ENCODE peak calls at places on chromosome 20, in eight cellular contexts. One of them, this sample, is unnamed.

GRCh38 chr20:9574182-9574581 is 59.8 kb downstream of the LAMP5 start:
- DNase-seq in GM12878: no peak
- DNase-seq in HFF-Myc: no peak
- DNase-seq in GM23338: peak
- DNase-seq in heart right ventricle: no peak
- DNase-seq in body of pancreas: no peak
- DNase-seq in tibial nerve: no peak
- DNase-seq in HL-60: no peak
- DNase-seq in this sample: no peak

GRCh38 chr20:33516882-33517281 is 27.0 kb downstream of the CBFA2T2 start:
- DNase-seq in heart right ventricle: no peak
- DNase-seq in HFF-Myc: no peak
- DNase-seq in GM23338: no peak
- DNase-seq in HL-60: no peak
- DNase-seq in tibial nerve: no peak
- DNase-seq in GM12878: no peak
- DNase-seq in body of pancreas: no peak
- DNase-seq in this sample: peak

GRCh38 chr20:4603724-4604123 is 118.0 kb upstream of the PRND start:
- DNase-seq in tibial nerve: no peak
- DNase-seq in body of pancreas: no peak
- DNase-seq in HL-60: no peak
- DNase-seq in GM23338: no peak
- DNase-seq in heart right ventricle: no peak
- DNase-seq in HFF-Myc: no peak
- DNase-seq in GM12878: no peak
- DNase-seq in this sample: no peak

GRCh38 chr20:17875981-17876385 is 92.6 kb downstream of the SNX5 start:
- DNase-seq in HFF-Myc: no peak
- DNase-seq in tibial nerve: no peak
- DNase-seq in HL-60: no peak
- DNase-seq in body of pancreas: peak
- DNase-seq in heart right ventricle: no peak
- DNase-seq in GM12878: no peak
- DNase-seq in GM23338: peak
- DNase-seq in this sample: no peak

GRCh38 chr20:46523696-46524328 is 10.5 kb upstream of the ZNF334 start:
- DNase-seq in GM12878: no peak
- DNase-seq in GM23338: peak
- DNase-seq in heart right ventricle: no peak
- DNase-seq in HFF-Myc: no peak
- DNase-seq in HL-60: no peak
- DNase-seq in tibial nerve: no peak
- DNase-seq in body of pancreas: no peak
- DNase-seq in this sample: peak

GRCh38 chr20:50314326-50314725 is 123.7 kb downstream of the CEBPB start:
- DNase-seq in HFF-Myc: no peak
- DNase-seq in heart right ventricle: no peak
- DNase-seq in HL-60: no peak
- DNase-seq in tibial nerve: no peak
- DNase-seq in body of pancreas: no peak
- DNase-seq in GM12878: no peak
- DNase-seq in GM23338: no peak
- DNase-seq in this sample: no peak

GRCh38 chr20:40019510-40019909 is 669.5 kb downstream of the MAFB start:
- DNase-seq in body of pancreas: no peak
- DNase-seq in heart right ventricle: no peak
- DNase-seq in GM23338: no peak
- DNase-seq in HL-60: no peak
- DNase-seq in HFF-Myc: no peak
- DNase-seq in tibial nerve: no peak
- DNase-seq in GM12878: no peak
- DNase-seq in this sample: no peak

GRCh38 chr20:25296094-25297093 is 48.5 kb downstream of the PYGB start:
- DNase-seq in body of pancreas: peak
- DNase-seq in GM23338: peak
- DNase-seq in GM12878: no peak
- DNase-seq in heart right ventricle: no peak
- DNase-seq in tibial nerve: no peak
- DNase-seq in HFF-Myc: no peak
- DNase-seq in HL-60: no peak
- DNase-seq in this sample: peak

GRCh38 chr20:51121272-51121671 is 98.4 kb upstream of the KCNG1 start:
- DNase-seq in heart right ventricle: no peak
- DNase-seq in body of pancreas: no peak
- DNase-seq in HL-60: no peak
- DNase-seq in HFF-Myc: no peak
- DNase-seq in GM23338: no peak
- DNase-seq in GM12878: no peak
- DNase-seq in tibial nerve: no peak
- DNase-seq in this sample: no peak

GRCh38 chr20:33443512-33444239 is at the start of gene SNTA1:
- DNase-seq in HL-60: peak
- DNase-seq in body of pancreas: peak
- DNase-seq in HFF-Myc: no peak
- DNase-seq in tibial nerve: peak
- DNase-seq in GM12878: no peak
- DNase-seq in heart right ventricle: peak
- DNase-seq in GM23338: peak
- DNase-seq in this sample: peak

GRCh38 chr20:10309326-10309725 is 90.7 kb downstream of the SNAP25 start:
- DNase-seq in heart right ventricle: no peak
- DNase-seq in HFF-Myc: peak
- DNase-seq in body of pancreas: no peak
- DNase-seq in HL-60: no peak
- DNase-seq in tibial nerve: no peak
- DNase-seq in GM23338: no peak
- DNase-seq in GM12878: no peak
- DNase-seq in this sample: peak

GRCh38 chr20:64244870-64245603 is 10.5 kb upstream of the PCMTD2 start:
- DNase-seq in body of pancreas: no peak
- DNase-seq in tibial nerve: no peak
- DNase-seq in GM12878: no peak
- DNase-seq in HL-60: no peak
- DNase-seq in HFF-Myc: no peak
- DNase-seq in GM23338: no peak
- DNase-seq in heart right ventricle: no peak
- DNase-seq in this sample: no peak

GRCh38 chr20:60589624-60590023 is 631.4 kb downstream of the CDH26 start:
- DNase-seq in HFF-Myc: no peak
- DNase-seq in HL-60: no peak
- DNase-seq in GM23338: peak
- DNase-seq in body of pancreas: no peak
- DNase-seq in tibial nerve: no peak
- DNase-seq in GM12878: no peak
- DNase-seq in heart right ventricle: no peak
- DNase-seq in this sample: no peak

GRCh38 chr20:35895476-35895875 is 58.8 kb downstream of the SCAND1 start:
- DNase-seq in heart right ventricle: no peak
- DNase-seq in GM12878: no peak
- DNase-seq in GM23338: no peak
- DNase-seq in body of pancreas: no peak
- DNase-seq in HFF-Myc: no peak
- DNase-seq in HL-60: no peak
- DNase-seq in tibial nerve: no peak
- DNase-seq in this sample: no peak

GRCh38 chr20:64131406-64131805 is 24.0 kb upstream of the NPBWR2 start:
- DNase-seq in body of pancreas: peak
- DNase-seq in heart right ventricle: no peak
- DNase-seq in GM23338: no peak
- DNase-seq in HFF-Myc: peak
- DNase-seq in tibial nerve: no peak
- DNase-seq in GM12878: no peak
- DNase-seq in HL-60: no peak
- DNase-seq in this sample: peak

GRCh38 chr20:7499201-7499600 is 441.1 kb downstream of the HAO1 start:
- DNase-seq in GM12878: no peak
- DNase-seq in tibial nerve: no peak
- DNase-seq in HFF-Myc: no peak
- DNase-seq in heart right ventricle: no peak
- DNase-seq in body of pancreas: no peak
- DNase-seq in HL-60: no peak
- DNase-seq in GM23338: no peak
- DNase-seq in this sample: no peak

GRCh38 chr20:49583669-49584417 is 15.9 kb upstream of the PTGIS start:
- DNase-seq in HFF-Myc: peak
- DNase-seq in heart right ventricle: peak
- DNase-seq in GM23338: no peak
- DNase-seq in HL-60: peak
- DNase-seq in body of pancreas: peak
- DNase-seq in GM12878: no peak
- DNase-seq in tibial nerve: peak
- DNase-seq in this sample: peak

GRCh38 chr20:17369506-17369905 is 142.7 kb downstream of the PCSK2 start:
- DNase-seq in GM12878: no peak
- DNase-seq in GM23338: no peak
- DNase-seq in body of pancreas: no peak
- DNase-seq in HL-60: no peak
- DNase-seq in HFF-Myc: no peak
- DNase-seq in heart right ventricle: no peak
- DNase-seq in tibial nerve: no peak
- DNase-seq in this sample: no peak

GRCh38 chr20:38147751-38148150 is 17.3 kb downstream of the TGM2 start:
- DNase-seq in GM12878: no peak
- DNase-seq in HFF-Myc: no peak
- DNase-seq in tibial nerve: no peak
- DNase-seq in HL-60: no peak
- DNase-seq in body of pancreas: no peak
- DNase-seq in heart right ventricle: no peak
- DNase-seq in GM23338: no peak
- DNase-seq in this sample: no peak

GRCh38 chr20:61980647-61981583 is 84.8 kb downstream of the TAF4 start:
- DNase-seq in GM12878: no peak
- DNase-seq in HL-60: peak
- DNase-seq in HFF-Myc: peak
- DNase-seq in tibial nerve: peak
- DNase-seq in heart right ventricle: peak
- DNase-seq in body of pancreas: peak
- DNase-seq in GM23338: peak
- DNase-seq in this sample: peak

GRCh38 chr20:1265226-1265915 is 723 bp upstream of the SNPH start:
- DNase-seq in body of pancreas: no peak
- DNase-seq in heart right ventricle: no peak
- DNase-seq in GM12878: no peak
- DNase-seq in tibial nerve: no peak
- DNase-seq in GM23338: no peak
- DNase-seq in HFF-Myc: no peak
- DNase-seq in HL-60: no peak
- DNase-seq in this sample: no peak
- H3K4me3 ChIP-seq in body of pancreas: no peak
- H3K4me3 ChIP-seq in heart right ventricle: peak
- H3K4me3 ChIP-seq in GM12878: peak
- H3K4me3 ChIP-seq in tibial nerve: peak
- H3K4me3 ChIP-seq in GM23338: peak
- H3K4me3 ChIP-seq in HFF-Myc: peak
- H3K4me3 ChIP-seq in HL-60: no peak
- H3K4me3 ChIP-seq in this sample: peak

DNA sequence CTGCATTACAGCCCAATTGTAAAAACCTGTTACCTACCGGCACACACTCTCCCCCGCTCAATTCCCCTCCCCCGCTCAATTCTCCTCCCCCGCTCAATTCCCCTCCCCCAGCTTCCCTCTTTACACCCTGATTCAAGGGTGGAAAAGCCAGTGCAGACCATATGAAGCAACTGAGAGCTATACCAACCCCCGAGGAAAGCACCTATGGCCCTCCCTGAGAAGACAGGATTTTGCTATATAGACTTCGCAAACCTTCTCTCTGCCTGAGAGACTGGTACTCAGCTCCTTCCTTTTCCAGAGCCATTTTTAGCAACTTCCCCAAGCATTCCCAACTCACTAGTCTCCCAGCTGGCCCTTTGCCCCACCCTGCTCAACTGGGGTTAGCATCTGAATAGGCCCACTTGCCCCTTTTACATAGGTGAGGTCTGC is 7.6 kb downstream of the GNAS-AS1 start:
- DNase-seq in HL-60: no peak
- DNase-seq in tibial nerve: no peak
- DNase-seq in GM23338: peak
- DNase-seq in heart right ventricle: no peak
- DNase-seq in HFF-Myc: no peak
- DNase-seq in body of pancreas: no peak
- DNase-seq in GM12878: no peak
- DNase-seq in this sample: no peak
- H3K4me3 ChIP-seq in HL-60: no peak
- H3K4me3 ChIP-seq in tibial nerve: no peak
- H3K4me3 ChIP-seq in GM23338: peak
- H3K4me3 ChIP-seq in heart right ventricle: no peak
- H3K4me3 ChIP-seq in HFF-Myc: no peak
- H3K4me3 ChIP-seq in body of pancreas: no peak
- H3K4me3 ChIP-seq in GM12878: no peak
- H3K4me3 ChIP-seq in this sample: no peak

DNA sequence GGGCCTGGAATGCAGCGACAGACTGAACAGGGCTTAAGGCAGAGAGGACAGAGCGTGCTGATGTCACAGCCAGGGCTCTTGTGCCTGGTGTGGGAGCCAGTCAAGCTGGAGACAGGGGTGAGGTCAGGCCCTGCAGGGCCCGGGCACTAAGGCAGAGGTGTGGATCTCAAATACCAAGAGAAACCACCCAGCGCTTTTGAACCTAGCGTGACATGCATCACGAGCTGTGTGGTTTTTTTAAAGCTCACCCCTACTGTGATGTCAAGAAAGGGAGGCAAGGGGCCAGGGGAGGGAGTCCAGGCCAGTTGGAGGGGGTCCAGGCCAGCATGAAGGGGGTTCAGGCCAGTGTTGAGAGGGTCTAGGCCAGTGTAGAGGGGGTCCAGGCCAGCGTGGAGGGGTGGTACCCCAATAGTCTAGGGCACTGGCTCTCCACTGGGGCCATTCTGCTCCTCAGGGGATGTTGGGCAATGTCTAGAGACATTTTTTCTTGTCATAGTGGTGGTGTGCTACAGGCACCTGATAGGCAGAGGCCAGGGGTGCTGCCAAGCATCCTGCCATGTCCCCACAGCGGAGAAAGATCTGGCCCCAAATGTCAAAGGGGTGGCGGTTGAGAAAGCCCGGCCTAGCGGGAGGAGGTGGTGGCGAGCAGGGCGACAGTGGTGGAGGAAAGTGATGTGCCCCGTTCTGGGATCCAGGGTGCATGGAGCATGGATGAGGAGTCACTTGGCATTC is 42.6 kb downstream of the RBM38 start:
- DNase-seq in body of pancreas: no peak
- DNase-seq in tibial nerve: no peak
- DNase-seq in HL-60: no peak
- DNase-seq in GM23338: no peak
- DNase-seq in heart right ventricle: peak
- DNase-seq in HFF-Myc: no peak
- DNase-seq in GM12878: no peak
- DNase-seq in this sample: no peak
- H3K4me3 ChIP-seq in body of pancreas: no peak
- H3K4me3 ChIP-seq in tibial nerve: no peak
- H3K4me3 ChIP-seq in HL-60: no peak
- H3K4me3 ChIP-seq in GM23338: no peak
- H3K4me3 ChIP-seq in heart right ventricle: no peak
- H3K4me3 ChIP-seq in HFF-Myc: no peak
- H3K4me3 ChIP-seq in GM12878: no peak
- H3K4me3 ChIP-seq in this sample: no peak

GRCh38 chr20:23048283-23049200 is 930 bp downstream of the THBD start:
- DNase-seq in GM23338: peak
- DNase-seq in HL-60: peak
- DNase-seq in tibial nerve: peak
- DNase-seq in heart right ventricle: peak
- DNase-seq in HFF-Myc: peak
- DNase-seq in body of pancreas: peak
- DNase-seq in GM12878: no peak
- DNase-seq in this sample: peak
- H3K4me3 ChIP-seq in GM23338: peak
- H3K4me3 ChIP-seq in HL-60: peak
- H3K4me3 ChIP-seq in tibial nerve: peak
- H3K4me3 ChIP-seq in heart right ventricle: peak
- H3K4me3 ChIP-seq in HFF-Myc: peak
- H3K4me3 ChIP-seq in body of pancreas: no peak
- H3K4me3 ChIP-seq in GM12878: no peak
- H3K4me3 ChIP-seq in this sample: peak